ENCODE peak calls at places on chromosomes 5 and 9, in five cellular contexts. Y, L, O, C and G are unnamed samples.

GRCh38 chr9:131385296-131385695 is 8.6 kb upstream of the PRRC2B start:
- DNase-seq in Y (no peak), L (no peak), O (no peak), C (no peak), G (no peak)

GRCh38 chr5:6914336-6914735 is 201.1 kb downstream of the TENT4A start:
- DNase-seq in Y (no peak), L (no peak), O (no peak), C (no peak), G (no peak)

GRCh38 chr9:128431207-128431606 is 10.6 kb downstream of the CERCAM start:
- DNase-seq in Y (no peak), L (no peak), O (no peak), C (no peak), G (no peak)

GRCh38 chr5:118984602-118985001 is 3.7 kb downstream of the DTWD2 start:
- DNase-seq in Y (no peak), L (no peak), O (no peak), C (no peak), G (no peak)

GRCh38 chr9:72949918-72950325 is 2.9 kb downstream of the ALDH1A1 start:
- DNase-seq in Y (no peak), L (no peak), O (no peak), C (no peak), G (no peak)

GRCh38 chr5:166004006-166004405 is 2287.4 kb upstream of the WWC1 start:
- DNase-seq in Y (no peak), L (no peak), O (no peak), C (no peak), G (no peak)

GRCh38 chr5:35665066-35665465 is 47.4 kb downstream of the SPEF2 start:
- DNase-seq in Y (no peak), L (no peak), O (no peak), C (no peak), G (no peak)

GRCh38 chr5:104130320-104130719 is 567.7 kb upstream of the NUDT12 start:
- DNase-seq in Y (no peak), L (no peak), O (no peak), C (no peak), G (no peak)

GRCh38 chr9:89363921-89364663 is 45.8 kb downstream of the SECISBP2 start:
- DNase-seq in Y (no peak), L (peak; percentile 69), O (no peak), C (no peak), G (no peak)

DNA sequence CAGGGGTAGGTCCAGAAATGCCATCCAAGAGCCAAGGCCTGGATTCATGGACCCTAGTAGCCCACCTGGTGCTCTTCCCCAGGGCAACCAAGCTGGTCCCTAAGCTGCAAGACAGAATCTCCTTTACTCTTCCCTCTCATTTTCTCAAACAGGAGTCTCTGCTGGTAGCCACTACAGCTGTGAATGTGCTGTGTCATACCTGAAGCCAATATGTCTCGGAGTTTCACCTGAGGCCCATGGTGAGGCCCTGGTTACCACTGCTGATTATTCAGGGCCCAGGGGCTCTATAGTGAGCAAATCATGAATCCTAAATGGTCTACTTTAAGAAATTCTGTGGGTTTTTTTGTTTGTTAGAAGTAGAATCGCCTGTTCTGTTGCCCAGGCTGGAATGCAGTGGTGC is 15.9 kb downstream of the CDK7 start:
- DNase-seq in Y (no peak), L (no peak), O (no peak), C (no peak), G (no peak)
- H3K27ac ChIP-seq in Y (no peak overlapping the region), L (no peak overlapping the region), O (no peak overlapping the region), C (no peak overlapping the region), G (no peak overlapping the region)

DNA sequence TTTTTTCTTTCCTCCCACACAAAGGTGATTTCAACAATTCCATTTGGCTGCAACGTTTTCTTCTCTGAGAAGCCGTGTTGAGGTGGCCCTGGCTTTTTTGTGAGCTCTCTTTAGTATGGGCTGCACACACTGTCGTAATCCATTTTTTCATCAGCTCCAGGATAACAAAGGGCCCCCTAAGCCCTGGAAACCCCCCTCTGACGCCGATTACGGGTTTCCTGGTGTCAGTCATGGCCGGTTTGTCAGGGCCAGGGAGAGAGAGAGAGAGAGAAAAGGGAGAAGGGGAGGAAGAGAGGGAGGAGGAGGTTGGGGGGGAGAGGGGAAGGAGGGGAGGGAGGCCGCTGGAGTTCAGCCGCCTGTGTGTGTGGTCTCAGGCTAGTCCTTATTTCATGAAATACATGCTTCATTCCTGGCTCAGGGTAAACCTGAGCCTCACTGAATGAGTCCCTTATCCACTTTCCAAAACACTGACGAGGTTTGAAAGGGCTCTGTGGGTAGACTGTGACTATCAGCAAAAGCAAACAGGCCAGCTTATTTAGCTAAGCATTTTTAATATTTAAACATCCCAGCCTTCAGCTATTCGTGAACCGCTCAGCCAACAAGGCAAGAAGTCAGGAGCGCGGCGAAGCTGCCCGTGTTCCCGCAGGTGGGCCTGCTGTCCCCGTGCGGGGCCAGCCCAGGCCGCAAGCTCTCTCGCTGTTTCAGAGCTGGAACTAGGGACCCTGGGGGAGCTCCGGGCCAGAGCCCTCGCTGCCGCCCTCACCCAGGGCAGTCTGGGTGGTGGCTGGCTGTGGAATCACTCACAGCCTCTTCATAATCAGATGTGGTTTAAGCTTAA is 172.8 kb downstream of the ERCC6L2 start:
- DNase-seq in Y (peak; percentile 32), L (no peak), O (no peak), C (no peak), G (no peak)
- H3K4me3 ChIP-seq in Y (peak overlapping the region; percentile 21), L (no peak overlapping the region), O (no peak overlapping the region), C (no peak overlapping the region), G (no peak overlapping the region)

GRCh38 chr9:129990269-129991005 is 52.6 kb downstream of the FNBP1 start:
- DNase-seq in Y (no peak), L (no peak), O (peak; percentile 40), C (peak; percentile 26), G (peak; percentile 60)
- H3K4me1 ChIP-seq in Y (peaks cover 65% of the 10 kb centered on the region), L (peaks cover 20% of the 10 kb centered on the region), O (peaks cover 49% of the 10 kb centered on the region), C (peaks cover 47% of the 10 kb centered on the region), G (peaks cover 82% of the 10 kb centered on the region)

GRCh38 chr5:68954618-68954910 is 139.2 kb upstream of the SLC30A5 start:
- DNase-seq in Y (no peak), L (no peak), O (no peak), C (no peak), G (no peak)

GRCh38 chr5:68950111-68950510 is 143.7 kb upstream of the SLC30A5 start:
- DNase-seq in Y (no peak), L (no peak), O (no peak), C (no peak), G (no peak)

GRCh38 chr5:68949711-68950110 is 144.1 kb upstream of the SLC30A5 start:
- DNase-seq in Y (no peak), L (no peak), O (no peak), C (no peak), G (no peak)

GRCh38 chr5:68953885-68954617 is 139.8 kb upstream of the SLC30A5 start:
- DNase-seq in Y (peak; percentile 55), L (no peak), O (no peak), C (no peak), G (no peak)

GRCh38 chr5:68953151-68953884 is 140.5 kb upstream of the SLC30A5 start:
- DNase-seq in Y (no peak), L (no peak), O (no peak), C (no peak), G (no peak)
- H3K27ac ChIP-seq in Y (no peak overlapping the region), L (peak overlapping the region; percentile 32), O (no peak overlapping the region), C (no peak overlapping the region), G (no peak overlapping the region)

DNA sequence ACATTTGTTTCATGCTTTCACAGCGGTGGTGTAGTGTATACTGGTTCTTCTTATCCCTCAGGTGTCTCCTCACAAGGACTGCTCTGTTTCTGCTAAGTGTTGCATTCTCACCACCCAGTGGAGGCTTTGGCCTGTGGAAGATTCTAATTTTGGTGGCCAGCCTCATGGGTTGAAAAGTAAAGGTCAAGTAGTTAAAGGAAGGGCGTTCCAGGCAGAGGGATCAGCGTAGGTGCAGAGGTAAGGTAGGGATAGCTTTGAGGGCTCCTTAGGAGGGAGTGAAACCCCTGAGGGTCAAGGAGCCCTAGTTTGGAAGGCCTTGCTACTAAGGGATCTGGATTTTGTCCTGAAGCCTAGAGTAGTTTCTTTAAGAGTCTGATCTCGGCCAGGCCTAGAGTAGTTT is 4.6 kb upstream of the RACK1 start:
- DNase-seq in Y (no peak), L (no peak), O (no peak), C (no peak), G (no peak)
- H3K4me3 ChIP-seq in Y (peak overlapping the region; percentile 80), L (peak overlapping the region; percentile 73), O (peak overlapping the region; percentile 22), C (no peak overlapping the region), G (peak overlapping the region; percentile 53)

DNA sequence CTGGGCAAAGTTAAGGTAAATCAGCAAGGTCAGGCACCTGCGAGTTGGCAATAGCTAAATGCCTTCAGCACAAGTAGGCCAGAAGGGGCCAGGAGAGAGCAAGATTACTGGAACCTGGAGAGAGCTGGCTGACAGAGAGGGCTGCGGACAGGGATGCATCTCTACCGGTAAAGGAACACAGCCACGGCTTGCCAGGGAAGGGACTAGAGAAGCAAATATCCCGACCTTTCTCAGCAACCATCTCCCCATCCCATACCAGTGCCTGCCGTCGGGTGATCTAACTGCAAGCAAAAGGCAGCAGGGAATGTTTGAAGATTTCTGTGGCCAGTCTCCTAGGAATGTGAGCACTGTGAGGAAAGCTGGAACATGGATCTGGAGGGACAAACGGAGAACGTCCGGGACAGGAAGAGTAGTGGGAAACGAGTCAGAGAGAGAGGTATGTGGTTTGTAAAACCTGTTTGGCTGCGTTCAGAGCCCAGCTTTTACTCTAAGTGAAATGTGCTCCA is 15.9 kb upstream of the ABLIM3 start:
- DNase-seq in Y (no peak), L (no peak), O (no peak), C (no peak), G (no peak)
- H3K4me1 ChIP-seq in Y (peaks cover 16% of the 10 kb centered on the region), L (peaks cover 28% of the 10 kb centered on the region), O (no peaks in the 10 kb centered on the region), C (no peaks in the 10 kb centered on the region), G (no peaks in the 10 kb centered on the region)

GRCh38 chr5:39446231-39446630 is 21.5 kb upstream of the DAB2 start:
- DNase-seq in Y (no peak), L (no peak), O (no peak), C (no peak), G (no peak)

GRCh38 chr5:39447059-39447458 is 22.3 kb upstream of the DAB2 start:
- DNase-seq in Y (no peak), L (no peak), O (no peak), C (no peak), G (no peak)

GRCh38 chr5:39440964-39441363 is 16.2 kb upstream of the DAB2 start:
- DNase-seq in Y (no peak), L (no peak), O (no peak), C (no peak), G (no peak)

GRCh38 chr5:39441838-39442237 is 17.1 kb upstream of the DAB2 start:
- DNase-seq in Y (no peak), L (no peak), O (no peak), C (no peak), G (no peak)

DNA sequence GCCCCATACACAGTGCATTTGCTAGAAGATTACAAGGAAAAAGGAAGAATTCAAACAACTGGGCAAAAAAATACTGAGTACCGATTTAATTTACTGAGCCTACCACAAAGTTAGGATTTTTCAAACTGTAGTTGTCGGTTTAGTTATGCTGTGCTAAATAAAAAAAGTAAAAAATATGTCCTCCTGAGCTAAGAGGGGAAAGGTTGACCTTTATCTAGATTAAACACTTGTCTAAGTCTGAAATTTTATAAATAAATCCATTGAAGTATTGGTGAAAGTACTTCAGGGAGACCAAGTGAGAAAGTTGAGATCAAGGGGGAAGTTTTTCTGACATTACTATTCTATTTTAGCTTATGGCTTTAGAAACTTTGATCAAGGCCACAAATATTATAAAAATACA is 19.1 kb upstream of the DAB2 start:
- DNase-seq in Y (no peak), L (no peak), O (no peak), C (no peak), G (no peak)
- H3K27ac ChIP-seq in Y (no peak overlapping the region), L (no peak overlapping the region), O (no peak overlapping the region), C (no peak overlapping the region), G (no peak overlapping the region)

DNA sequence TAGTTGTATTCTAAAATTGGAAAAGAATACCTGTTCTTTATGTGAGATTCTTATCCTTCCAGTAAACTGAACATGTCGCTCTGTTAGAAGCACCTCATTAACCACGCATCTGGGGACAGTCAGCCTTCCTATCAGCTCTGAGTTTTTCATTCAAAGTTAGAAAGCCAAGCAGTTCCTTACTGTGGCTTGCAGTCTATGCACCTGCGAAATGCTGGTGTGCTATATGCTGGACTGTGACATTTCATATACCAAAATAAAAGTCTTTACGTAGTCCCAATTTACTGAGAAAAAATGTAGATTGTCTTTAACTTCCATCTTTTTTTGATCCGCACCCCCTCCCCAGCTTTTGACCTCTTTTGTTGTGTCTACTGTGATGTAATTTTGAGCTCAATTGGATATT is 4.3 kb downstream of the ANP32B start:
- DNase-seq in Y (no peak), L (no peak), O (no peak), C (no peak), G (no peak)
- H3K4me3 ChIP-seq in Y (no peak overlapping the region), L (no peak overlapping the region), O (no peak overlapping the region), C (no peak overlapping the region), G (peak overlapping the region; percentile 34)